ENCODE peak calls at places on chromosomes 4 and X, in six cellular contexts. U is stimulated activated CD8-positive, alpha-beta memory T cell treated with anti-CD3 and anti-CD28 coated beads, Interleukin-4, amount 100 ng/mL, for 4 hours; M is activated naive CD8-positive, alpha-beta T cell treated with anti-CD3 and anti-CD28 coated beads, Interleukin-2, amount 50 U/mL, for 24 hours; W is iPS DF 19.7; R is activated T-helper 9 cell treated with anti-CD3 and anti-CD28 coated beads, Interleukin-2, amount 50 U/mL, for 16 hours; Y is EH. A is an unnamed sample.

GRCh38 chr4:11051181-11051580 is 366.6 kb upstream of the CLNK start:
- DNase-seq in U (no peak), M (no peak), W (no peak), R (no peak), Y (no peak), A (no peak)

GRCh38 chrX:38514014-38514854 is 47.1 kb upstream of the TSPAN7 start:
- DNase-seq in U (no peak), M (no peak), W (no peak), R (no peak), Y (no peak), A (no peak)

GRCh38 chr4:185969657-185970056 is 99.3 kb upstream of the TLR3 start:
- DNase-seq in U (no peak), M (no peak), W (no peak), R (no peak), Y (no peak), A (no peak)

GRCh38 chr4:10086506-10087120 is 30.0 kb downstream of the WDR1 start:
- DNase-seq in U (no peak), M (no peak), W (no peak), R (no peak), Y (no peak), A (no peak)

GRCh38 chr4:99809326-99809725 is 7.3 kb upstream of the DAPP1 start:
- DNase-seq in U (no peak), M (no peak), W (no peak), R (no peak), Y (no peak), A (no peak)

GRCh38 chrX:67692246-67692645 is 148.4 kb downstream of the AR start:
- DNase-seq in U (no peak), M (no peak), W (no peak), R (no peak), Y (peak), A (no peak)

GRCh38 chr4:53748328-53748772 is 157.1 kb upstream of the LNX1 start:
- DNase-seq in U (no peak), M (peak), W (no peak), R (no peak), Y (no peak), A (no peak)

GRCh38 chr4:77820836-77821561 is 1.8 kb upstream of the CNOT6L start:
- DNase-seq in U (no peak), M (no peak), W (no peak), R (no peak), Y (peak), A (no peak)

GRCh38 chrX:155259752-155260151 is 4.5 kb downstream of the RAB39B start:
- DNase-seq in U (no peak), M (no peak), W (no peak), R (no peak), Y (no peak), A (no peak)

GRCh38 chr4:71456841-71457240 is 118.0 kb downstream of the SLC4A4 start:
- DNase-seq in U (no peak), M (no peak), W (no peak), R (no peak), Y (peak), A (no peak)

GRCh38 chr4:187666634-187667033 is 328.9 kb upstream of the ZFP42 start:
- DNase-seq in U (no peak), M (no peak), W (no peak), R (no peak), Y (peak), A (no peak)

GRCh38 chr4:111977419-111977965 is 167.8 kb upstream of the FAM241A start:
- DNase-seq in U (no peak), M (no peak), W (no peak), R (no peak), Y (no peak), A (no peak)

GRCh38 chrX:72270316-72270866 is 6.7 kb downstream of the RPS4X start:
- DNase-seq in U (no peak), M (no peak), W (no peak), R (no peak), Y (no peak), A (no peak)

GRCh38 chr4:128663325-128663724 is 146.2 kb upstream of the JADE1 start:
- DNase-seq in U (no peak), M (no peak), W (no peak), R (no peak), Y (no peak), A (no peak)

GRCh38 chr4:183763990-183764754 is 105.1 kb downstream of the TRAPPC11 start:
- DNase-seq in U (no peak), M (no peak), W (no peak), R (no peak), Y (no peak), A (no peak)

GRCh38 chrX:154505726-154506125 is 10.3 kb downstream of the FAM3A start:
- DNase-seq in U (no peak), M (no peak), W (no peak), R (no peak), Y (peak), A (no peak)

GRCh38 chr4:40301592-40301991 is 33.5 kb upstream of the CHRNA9 start:
- DNase-seq in U (no peak), M (no peak), W (no peak), R (no peak), Y (no peak), A (no peak)

GRCh38 chr4:13678186-13678924 is 50.8 kb upstream of the BOD1L1 start:
- DNase-seq in U (no peak), M (no peak), W (no peak), R (no peak), Y (peak), A (no peak)

GRCh38 chrX:118577041-118577440 is 81.4 kb downstream of the DOCK11 start:
- DNase-seq in U (no peak), M (no peak), W (no peak), R (no peak), Y (no peak), A (no peak)

GRCh38 chr4:75547647-75548387 is 8.0 kb upstream of the ODAPH start:
- DNase-seq in U (no peak), M (no peak), W (no peak), R (no peak), Y (peak), A (no peak)